ENCODE peak calls at places on chromosomes 2 and 18, in five cellular contexts. S is left lung, M is H1, R is heart left ventricle, H is mesendoderm. A is an unnamed sample.

GRCh38 chr2:163465440-163465839 is 270.4 kb downstream of the FIGN start:
- DNase-seq in S (no peak), M (no peak), R (no peak), H (no peak), A (no peak)

GRCh38 chr2:32738939-32739338 is 111.1 kb downstream of the TTC27 start:
- DNase-seq in M (no peak), R (no peak), H (no peak), S (no peak), A (no peak)

GRCh38 chr2:167943877-167944276 is 303.5 kb downstream of the STK39 start:
- DNase-seq in M (no peak), H (no peak), S (no peak), R (no peak), A (no peak)

GRCh38 chr2:95531254-95531771 is 46.8 kb upstream of the TRIM43B start:
- DNase-seq in H (no peak), R (no peak), M (no peak), S (no peak), A (no peak)

GRCh38 chr2:215613265-215613664 is 177.4 kb upstream of the FN1 start:
- DNase-seq in S (no peak), R (no peak), M (no peak), H (peak; percentile 93), A (no peak)

GRCh38 chr18:75132471-75132870 is 76.5 kb downstream of the PTGR3 start:
- DNase-seq in M (peak; percentile 33), H (no peak), R (no peak), S (no peak), A (no peak)

GRCh38 chr2:183253441-183254130 is 129.3 kb downstream of the NUP35 start:
- DNase-seq in M (no peak), R (no peak), S (no peak), H (no peak), A (no peak)

GRCh38 chr2:129798301-129798581 is 181.2 kb upstream of the RAB6C start:
- DNase-seq in S (no peak), M (no peak), H (no peak), R (no peak), A (no peak)

GRCh38 chr18:68822926-68823325 is 25.0 kb downstream of the CCDC102B start:
- DNase-seq in M (no peak), H (peak; percentile 19), S (no peak), R (no peak), A (no peak)

GRCh38 chr18:58671941-58672565 is 788 bp downstream of the MALT1 start:
- DNase-seq in M (no peak), H (peak; percentile 54), R (no peak), S (no peak), A (peak; percentile 7)

GRCh38 chr2:108169982-108170625 is 69.7 kb upstream of the SULT1C3 start:
- DNase-seq in M (peak; percentile 54), H (peak; percentile 56), S (no peak), R (no peak), A (no peak)

GRCh38 chr2:96906719-96907404 is 37.0 kb upstream of the SEMA4C start:
- DNase-seq in S (no peak), M (peak; percentile 73), R (peak; percentile 66), H (peak; percentile 69), A (no peak)

GRCh38 chr2:234632527-234633391 is 135.9 kb upstream of the ARL4C start:
- DNase-seq in M (peak; percentile 38), H (no peak), R (no peak), S (no peak), A (no peak)

GRCh38 chr2:219511547-219512325 is 2.5 kb upstream of the ASIC4 start:
- DNase-seq in H (no peak), S (no peak), R (no peak), M (no peak), A (no peak)

GRCh38 chr2:216388046-216388884 is 16.0 kb upstream of the MARCHF4 start:
- DNase-seq in S (no peak), H (no peak), M (no peak), R (no peak), A (no peak)

GRCh38 chr2:26556309-26557243 is 78.7 kb upstream of the OTOF start:
- DNase-seq in H (no peak), S (no peak), M (no peak), R (no peak), A (no peak)

A was measured in esophagus squamous epithelium.